ENCODE peak calls at places on chromosomes 12 and 14, in nine cellular contexts. C, L, A, I, G, Z, J, Y and Q are unnamed samples.

GRCh38 chr14:43413094-43413493 is 1094.0 kb downstream of the FSCB start:
- DNase-seq in C (no peak), L (no peak), A (no peak), I (no peak), G (no peak), Z (no peak), J (no peak), Y (no peak), Q (no peak)

GRCh38 chr12:59119676-59120075 is 199.4 kb upstream of the LRIG3 start:
- DNase-seq in C (no peak), L (no peak), A (no peak), I (no peak), G (no peak), Z (peak), J (no peak), Y (no peak), Q (no peak)

GRCh38 chr12:127041985-127042625 is 1224.9 kb upstream of the TMEM132C start:
- DNase-seq in C (no peak), L (no peak), A (no peak), I (no peak), G (no peak), Z (no peak), J (no peak), Y (no peak), Q (no peak)

GRCh38 chr12:109255377-109255776 is 53.7 kb downstream of the FOXN4 start:
- DNase-seq in C (no peak), L (no peak), A (no peak), I (no peak), G (no peak), Z (peak), J (no peak), Y (peak), Q (no peak)

GRCh38 chr12:22981711-22982110 is 356.7 kb downstream of the ETNK1 start:
- DNase-seq in C (no peak), L (no peak), A (no peak), I (no peak), G (no peak), Z (peak), J (no peak), Y (no peak), Q (no peak)

GRCh38 chr12:77591959-77592358 is 238.7 kb upstream of the NAV3 start:
- DNase-seq in C (no peak), L (no peak), A (no peak), I (no peak), G (no peak), Z (no peak), J (no peak), Y (no peak), Q (no peak)

GRCh38 chr12:49330631-49331359 is 6.2 kb downstream of the C1QL4 start:
- DNase-seq in C (no peak), L (no peak), A (no peak), I (no peak), G (no peak), Z (no peak), J (no peak), Y (no peak), Q (peak)

GRCh38 chr12:52020539-52021336 is 14.0 kb downstream of the TAMALIN start:
- DNase-seq in C (no peak), L (peak), A (peak), I (peak), G (no peak), Z (peak), J (peak), Y (peak), Q (no peak)

GRCh38 chr12:2919249-2919648 is 28.6 kb downstream of the TULP3 start:
- DNase-seq in C (no peak), L (no peak), A (no peak), I (no peak), G (no peak), Z (no peak), J (no peak), Y (no peak), Q (no peak)

GRCh38 chr14:30889244-30889594 is 14.9 kb downstream of the COCH start:
- DNase-seq in C (no peak), L (no peak), A (no peak), I (no peak), G (no peak), Z (no peak), J (no peak), Y (no peak), Q (no peak)

GRCh38 chr14:95834491-95834890 is 42.1 kb upstream of the TUNAR start:
- DNase-seq in C (no peak), L (no peak), A (no peak), I (no peak), G (no peak), Z (no peak), J (no peak), Y (no peak), Q (no peak)

GRCh38 chr12:53927220-53928029 is 11.2 kb upstream of the HOXC13 start:
- DNase-seq in C (no peak), L (no peak), A (no peak), I (no peak), G (no peak), Z (no peak), J (no peak), Y (no peak), Q (no peak)

GRCh38 chr12:28535216-28535615 is 345.0 kb downstream of the CCDC91 start:
- DNase-seq in C (no peak), L (no peak), A (no peak), I (no peak), G (no peak), Z (peak), J (no peak), Y (no peak), Q (no peak)

GRCh38 chr12:132379996-132380395 is 50.6 kb upstream of the GALNT9 start:
- DNase-seq in C (no peak), L (no peak), A (no peak), I (no peak), G (no peak), Z (no peak), J (no peak), Y (no peak), Q (no peak)

GRCh38 chr12:3230758-3231375 is 153.7 kb downstream of the TSPAN9 start:
- DNase-seq in C (no peak), L (no peak), A (no peak), I (no peak), G (no peak), Z (peak), J (no peak), Y (no peak), Q (no peak)

GRCh38 chr14:51564460-51564859 is 87.2 kb upstream of the FRMD6 start:
- DNase-seq in C (no peak), L (no peak), A (no peak), I (no peak), G (no peak), Z (no peak), J (no peak), Y (no peak), Q (no peak)

GRCh38 chr12:100453953-100454352 is 19.7 kb upstream of the NR1H4 start:
- DNase-seq in C (no peak), L (no peak), A (no peak), I (no peak), G (no peak), Z (no peak), J (no peak), Y (no peak), Q (no peak)

GRCh38 chr12:102388469-102388868 is 91.9 kb downstream of the IGF1 start:
- DNase-seq in C (no peak), L (no peak), A (no peak), I (no peak), G (no peak), Z (peak), J (no peak), Y (peak), Q (no peak)

GRCh38 chr12:55736780-55737580 is 5.9 kb upstream of the GDF11 start:
- DNase-seq in C (peak), L (peak), A (no peak), I (peak), G (peak), Z (peak), J (peak), Y (peak), Q (peak)

GRCh38 chr14:61418749-61419148 is 97.4 kb downstream of the PRKCH start:
- DNase-seq in C (no peak), L (no peak), A (no peak), I (no peak), G (no peak), Z (no peak), J (no peak), Y (no peak), Q (no peak)

GRCh38 chr12:93722757-93723567 is 45.8 kb downstream of the CRADD start:
- DNase-seq in C (no peak), L (no peak), A (no peak), I (no peak), G (no peak), Z (peak), J (no peak), Y (no peak), Q (no peak)

GRCh38 chr12:93777249-93777648 is 100.1 kb downstream of the CRADD start:
- DNase-seq in C (no peak), L (peak), A (no peak), I (no peak), G (no peak), Z (peak), J (no peak), Y (no peak), Q (no peak)

GRCh38 chr14:79587194-79587593 is 624.1 kb downstream of the DIO2 start:
- DNase-seq in C (no peak), L (no peak), A (no peak), I (no peak), G (no peak), Z (peak), J (no peak), Y (no peak), Q (no peak)

GRCh38 chr12:92927055-92927435 is 2.0 kb downstream of the EEA1 start:
- DNase-seq in C (no peak), L (peak), A (no peak), I (peak), G (no peak), Z (peak), J (peak), Y (peak), Q (no peak)

GRCh38 chr12:22800332-22800731 is 175.4 kb downstream of the ETNK1 start:
- DNase-seq in C (no peak), L (no peak), A (no peak), I (no peak), G (no peak), Z (no peak), J (no peak), Y (no peak), Q (no peak)

GRCh38 chr12:68613209-68613904 is 2.7 kb downstream of the RAP1B start:
- DNase-seq in C (no peak), L (no peak), A (no peak), I (peak), G (no peak), Z (no peak), J (peak), Y (no peak), Q (no peak)

GRCh38 chr12:25423355-25423754 is 129.7 kb downstream of the LMNTD1 start:
- DNase-seq in C (no peak), L (no peak), A (no peak), I (no peak), G (no peak), Z (peak), J (no peak), Y (no peak), Q (no peak)

GRCh38 chr12:19230896-19231295 is 101.4 kb downstream of the PLEKHA5 start:
- DNase-seq in C (no peak), L (no peak), A (no peak), I (no peak), G (no peak), Z (no peak), J (no peak), Y (no peak), Q (no peak)

GRCh38 chr14:68145539-68145938 is 326.0 kb downstream of the RAD51B start:
- DNase-seq in C (no peak), L (no peak), A (no peak), I (no peak), G (no peak), Z (peak), J (no peak), Y (no peak), Q (no peak)

GRCh38 chr12:122875590-122876220 is 20.2 kb downstream of the VPS37B start:
- DNase-seq in C (no peak), L (no peak), A (no peak), I (no peak), G (no peak), Z (peak), J (no peak), Y (no peak), Q (no peak)

GRCh38 chr14:55223364-55223763 is 32.0 kb upstream of the DLGAP5 start:
- DNase-seq in C (no peak), L (no peak), A (no peak), I (no peak), G (no peak), Z (no peak), J (no peak), Y (no peak), Q (no peak)

GRCh38 chr12:96250119-96250685 is 56.0 kb downstream of the ELK3 start:
- DNase-seq in C (no peak), L (no peak), A (no peak), I (no peak), G (no peak), Z (no peak), J (no peak), Y (no peak), Q (no peak)

GRCh38 chr12:96256672-96257361 is 62.6 kb downstream of the ELK3 start:
- DNase-seq in C (no peak), L (no peak), A (no peak), I (no peak), G (no peak), Z (no peak), J (no peak), Y (no peak), Q (no peak)

GRCh38 chr12:96258451-96258933 is 64.3 kb downstream of the ELK3 start:
- DNase-seq in C (no peak), L (no peak), A (no peak), I (peak), G (no peak), Z (peak), J (peak), Y (no peak), Q (no peak)

GRCh38 chr12:96257550-96258392 is 63.6 kb downstream of the ELK3 start:
- DNase-seq in C (no peak), L (no peak), A (no peak), I (no peak), G (no peak), Z (no peak), J (no peak), Y (peak), Q (no peak)

GRCh38 chr12:96255077-96255476 is 60.9 kb downstream of the ELK3 start:
- DNase-seq in C (no peak), L (no peak), A (peak), I (no peak), G (no peak), Z (peak), J (no peak), Y (no peak), Q (no peak)
- H3K27ac ChIP-seq in C (no peak), L (peak), A (peak), I (no peak), G (no peak), Z (peak), J (peak), Y (peak), Q (peak)

GRCh38 chr12:106705971-106706370 is 68.5 kb upstream of the RIC8B start:
- DNase-seq in C (no peak), L (no peak), A (no peak), I (no peak), G (no peak), Z (no peak), J (no peak), Y (no peak), Q (no peak)
- H3K27ac ChIP-seq in C (no peak), L (no peak), A (no peak), I (no peak), G (no peak), Z (no peak), J (no peak), Y (no peak), Q (no peak)

DNA sequence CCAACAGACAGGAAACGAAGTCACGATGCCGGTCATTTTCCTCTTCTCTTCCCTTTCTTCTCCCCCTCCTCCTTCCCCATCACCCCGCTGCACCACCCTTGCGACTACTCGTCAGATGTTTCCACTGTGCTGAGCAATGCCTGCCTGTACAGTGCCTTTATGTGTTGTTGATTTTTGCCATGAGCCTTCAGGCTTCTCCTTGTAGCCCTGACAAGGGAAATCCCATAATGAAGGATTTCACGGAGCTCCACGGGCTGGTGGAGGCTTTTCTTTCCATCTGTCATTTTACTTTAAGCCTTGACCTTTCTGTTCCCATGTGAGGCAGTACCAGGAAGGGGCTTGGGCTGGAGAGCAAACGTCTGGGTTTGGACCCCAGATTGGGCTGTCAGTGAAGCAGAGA is 28.7 kb upstream of the CCND2 start:
- DNase-seq in C (no peak), L (no peak), A (no peak), I (no peak), G (no peak), Z (no peak), J (no peak), Y (no peak), Q (no peak)
- H3K27ac ChIP-seq in C (no peak), L (no peak), A (no peak), I (no peak), G (no peak), Z (no peak), J (no peak), Y (no peak), Q (no peak)

GRCh38 chr14:77088219-77088618 is 9.8 kb upstream of the CIPC start:
- DNase-seq in C (no peak), L (no peak), A (no peak), I (peak), G (peak), Z (no peak), J (no peak), Y (no peak), Q (no peak)
- H3K27ac ChIP-seq in C (no peak), L (no peak), A (no peak), I (no peak), G (no peak), Z (no peak), J (no peak), Y (no peak), Q (no peak)

GRCh38 chr12:41576925-41577324 is 388.8 kb downstream of the PDZRN4 start:
- DNase-seq in C (no peak), L (no peak), A (no peak), I (no peak), G (no peak), Z (no peak), J (no peak), Y (no peak), Q (no peak)
- H3K27ac ChIP-seq in C (no peak), L (no peak), A (no peak), I (no peak), G (no peak), Z (no peak), J (no peak), Y (no peak), Q (no peak)

GRCh38 chr12:62537544-62537943 is 70.9 kb downstream of the MON2 start:
- DNase-seq in C (no peak), L (no peak), A (peak), I (no peak), G (no peak), Z (peak), J (no peak), Y (no peak), Q (no peak)
- H3K27ac ChIP-seq in C (no peak), L (no peak), A (no peak), I (no peak), G (no peak), Z (no peak), J (no peak), Y (no peak), Q (no peak)

GRCh38 chr12:6363010-6363329 is 12.4 kb downstream of the SCNN1A start:
- DNase-seq in C (no peak), L (no peak), A (no peak), I (no peak), G (no peak), Z (no peak), J (no peak), Y (no peak), Q (no peak)

GRCh38 chr12:6361834-6362233 is 13.5 kb downstream of the SCNN1A start:
- DNase-seq in C (no peak), L (no peak), A (peak), I (no peak), G (no peak), Z (peak), J (peak), Y (no peak), Q (peak)

GRCh38 chr12:6363330-6364036 is 11.9 kb downstream of the SCNN1A start:
- DNase-seq in C (no peak), L (no peak), A (no peak), I (peak), G (no peak), Z (peak), J (peak), Y (peak), Q (peak)

GRCh38 chr12:6360578-6361490 is 14.5 kb downstream of the SCNN1A start:
- DNase-seq in C (no peak), L (no peak), A (no peak), I (no peak), G (no peak), Z (no peak), J (no peak), Y (no peak), Q (no peak)

DNA sequence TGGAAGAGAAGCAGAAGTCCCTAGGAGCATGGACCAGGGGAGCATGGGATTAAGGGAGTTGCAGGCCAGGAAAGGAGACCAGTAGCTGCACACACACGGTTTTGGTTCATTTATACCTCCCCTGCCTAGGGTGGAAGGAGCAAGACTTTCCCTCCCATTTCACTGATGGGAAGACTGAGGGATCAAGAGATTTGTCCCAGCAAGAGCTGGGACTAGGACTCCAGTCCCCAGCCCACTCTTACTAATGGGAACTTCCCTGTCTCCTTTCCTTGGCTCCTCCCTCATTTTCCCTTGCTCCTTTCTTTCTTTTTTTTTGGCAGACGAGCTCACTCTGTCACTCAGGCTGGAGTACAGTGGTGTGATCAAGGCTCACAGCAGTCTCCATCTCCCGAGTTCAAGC is 13.0 kb downstream of the SCNN1A start:
- DNase-seq in C (no peak), L (no peak), A (no peak), I (no peak), G (no peak), Z (no peak), J (no peak), Y (no peak), Q (no peak)
- H3K27ac ChIP-seq in C (no peak), L (peak), A (peak), I (no peak), G (peak), Z (no peak), J (no peak), Y (no peak), Q (peak)

GRCh38 chr14:81831128-81831815 is 297.6 kb upstream of the SEL1L start:
- DNase-seq in C (no peak), L (peak), A (no peak), I (no peak), G (no peak), Z (no peak), J (no peak), Y (no peak), Q (peak)

GRCh38 chr14:81834308-81834707 is 300.7 kb upstream of the SEL1L start:
- DNase-seq in C (no peak), L (no peak), A (no peak), I (no peak), G (no peak), Z (no peak), J (no peak), Y (no peak), Q (no peak)

GRCh38 chr14:81826080-81826479 is 292.4 kb upstream of the SEL1L start:
- DNase-seq in C (no peak), L (no peak), A (no peak), I (no peak), G (no peak), Z (no peak), J (no peak), Y (no peak), Q (no peak)

DNA sequence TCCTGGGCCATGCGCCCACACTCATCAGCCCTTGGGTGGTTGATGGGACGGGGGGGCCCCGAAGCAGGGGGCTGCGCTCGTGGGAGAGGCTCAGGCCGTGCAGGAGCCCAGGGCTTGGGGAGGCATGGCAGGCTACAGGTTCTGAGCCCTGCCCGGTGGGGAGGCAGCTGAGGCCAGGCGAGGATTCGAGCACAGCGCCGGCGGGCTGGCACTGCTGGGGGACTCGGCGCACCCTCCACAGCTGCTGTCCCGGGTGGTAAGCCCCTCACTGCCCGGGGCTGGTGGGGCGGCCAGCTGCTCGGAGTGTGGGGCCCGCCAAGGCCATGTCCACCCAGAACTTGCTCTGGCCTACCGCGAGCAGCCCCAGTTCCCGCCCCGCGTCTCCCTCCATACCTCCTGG is 295.8 kb upstream of the SEL1L start:
- DNase-seq in C (no peak), L (no peak), A (no peak), I (no peak), G (no peak), Z (no peak), J (no peak), Y (no peak), Q (no peak)
- H3K27ac ChIP-seq in C (no peak), L (no peak), A (no peak), I (no peak), G (no peak), Z (no peak), J (no peak), Y (no peak), Q (no peak)